ENCODE peak calls at places on chromosomes 16 and 17, in eight cellular contexts. One of them, this sample, is unnamed.

GRCh38 chr16:2761886-2762583 is 9.6 kb downstream of the SRRM2 start:
- DNase-seq in effector CD4-positive, alpha-beta T cell: no peak
- DNase-seq in iris pigment epithelial cell: no peak
- DNase-seq in activated T-cell treated with anti-CD3 and anti-CD28 coated beads, Interleukin-2, amount 50 U/mL, for 1 hour: no peak
- DNase-seq in EL: no peak
- DNase-seq in tibial artery: no peak
- DNase-seq in activated B cell treated with CpG ODN at 0.5 μM for 24 hours: no peak
- DNase-seq in EH: no peak
- DNase-seq in this sample: no peak

GRCh38 chr17:11047228-11047627 is 193.8 kb upstream of the SHISA6 start:
- DNase-seq in EL: no peak
- DNase-seq in activated B cell treated with CpG ODN at 0.5 μM for 24 hours: no peak
- DNase-seq in EH: no peak
- DNase-seq in activated T-cell treated with anti-CD3 and anti-CD28 coated beads, Interleukin-2, amount 50 U/mL, for 1 hour: no peak
- DNase-seq in tibial artery: no peak
- DNase-seq in iris pigment epithelial cell: no peak
- DNase-seq in effector CD4-positive, alpha-beta T cell: no peak
- DNase-seq in this sample: no peak

GRCh38 chr16:12188674-12189249 is 212.2 kb downstream of the SNX29 start:
- DNase-seq in EH: peak
- DNase-seq in activated T-cell treated with anti-CD3 and anti-CD28 coated beads, Interleukin-2, amount 50 U/mL, for 1 hour: no peak
- DNase-seq in EL: peak
- DNase-seq in iris pigment epithelial cell: no peak
- DNase-seq in tibial artery: no peak
- DNase-seq in activated B cell treated with CpG ODN at 0.5 μM for 24 hours: no peak
- DNase-seq in effector CD4-positive, alpha-beta T cell: no peak
- DNase-seq in this sample: no peak

GRCh38 chr17:4163951-4164350 is 21.0 kb downstream of the CYB5D2 start:
- DNase-seq in activated B cell treated with CpG ODN at 0.5 μM for 24 hours: no peak
- DNase-seq in iris pigment epithelial cell: peak
- DNase-seq in EH: no peak
- DNase-seq in activated T-cell treated with anti-CD3 and anti-CD28 coated beads, Interleukin-2, amount 50 U/mL, for 1 hour: no peak
- DNase-seq in effector CD4-positive, alpha-beta T cell: no peak
- DNase-seq in EL: no peak
- DNase-seq in tibial artery: no peak
- DNase-seq in this sample: no peak

GRCh38 chr16:66617010-66617434 is 12.5 kb downstream of the CMTM3 start:
- DNase-seq in tibial artery: no peak
- DNase-seq in EH: no peak
- DNase-seq in EL: no peak
- DNase-seq in activated T-cell treated with anti-CD3 and anti-CD28 coated beads, Interleukin-2, amount 50 U/mL, for 1 hour: no peak
- DNase-seq in iris pigment epithelial cell: peak
- DNase-seq in activated B cell treated with CpG ODN at 0.5 μM for 24 hours: no peak
- DNase-seq in effector CD4-positive, alpha-beta T cell: no peak
- DNase-seq in this sample: no peak

GRCh38 chr17:62206550-62206949 is 141.5 kb upstream of the MED13 start:
- DNase-seq in EL: peak
- DNase-seq in tibial artery: no peak
- DNase-seq in activated B cell treated with CpG ODN at 0.5 μM for 24 hours: no peak
- DNase-seq in EH: peak
- DNase-seq in activated T-cell treated with anti-CD3 and anti-CD28 coated beads, Interleukin-2, amount 50 U/mL, for 1 hour: no peak
- DNase-seq in iris pigment epithelial cell: no peak
- DNase-seq in effector CD4-positive, alpha-beta T cell: no peak
- DNase-seq in this sample: no peak

GRCh38 chr17:3801043-3801746 is at the start of gene ITGAE:
- DNase-seq in EH: no peak
- DNase-seq in tibial artery: no peak
- DNase-seq in activated T-cell treated with anti-CD3 and anti-CD28 coated beads, Interleukin-2, amount 50 U/mL, for 1 hour: no peak
- DNase-seq in effector CD4-positive, alpha-beta T cell: no peak
- DNase-seq in iris pigment epithelial cell: no peak
- DNase-seq in EL: no peak
- DNase-seq in activated B cell treated with CpG ODN at 0.5 μM for 24 hours: no peak
- DNase-seq in this sample: no peak

GRCh38 chr17:43545383-43545632 is 832 bp downstream of the ETV4 start:
- DNase-seq in effector CD4-positive, alpha-beta T cell: peak
- DNase-seq in EL: peak
- DNase-seq in EH: no peak
- DNase-seq in iris pigment epithelial cell: peak
- DNase-seq in activated T-cell treated with anti-CD3 and anti-CD28 coated beads, Interleukin-2, amount 50 U/mL, for 1 hour: peak
- DNase-seq in tibial artery: no peak
- DNase-seq in activated B cell treated with CpG ODN at 0.5 μM for 24 hours: peak
- DNase-seq in this sample: no peak

GRCh38 chr17:35713069-35713728 is 18.2 kb upstream of the RASL10B start:
- DNase-seq in activated T-cell treated with anti-CD3 and anti-CD28 coated beads, Interleukin-2, amount 50 U/mL, for 1 hour: no peak
- DNase-seq in iris pigment epithelial cell: peak
- DNase-seq in effector CD4-positive, alpha-beta T cell: no peak
- DNase-seq in tibial artery: no peak
- DNase-seq in activated B cell treated with CpG ODN at 0.5 μM for 24 hours: no peak
- DNase-seq in EL: peak
- DNase-seq in EH: peak
- DNase-seq in this sample: peak

GRCh38 chr17:8581002-8581658 is 49.4 kb downstream of the MYH10 start:
- DNase-seq in activated T-cell treated with anti-CD3 and anti-CD28 coated beads, Interleukin-2, amount 50 U/mL, for 1 hour: no peak
- DNase-seq in EH: no peak
- DNase-seq in EL: no peak
- DNase-seq in iris pigment epithelial cell: no peak
- DNase-seq in tibial artery: no peak
- DNase-seq in effector CD4-positive, alpha-beta T cell: no peak
- DNase-seq in activated B cell treated with CpG ODN at 0.5 μM for 24 hours: no peak
- DNase-seq in this sample: no peak